ENCODE peak calls at places on chromosomes 13 and 19, in five cellular contexts. B is colonic mucosa, Z is mesenchymal stem cell, C is cardiac fibroblast, Q is psoas muscle. F is an unnamed sample.

GRCh38 chr19:3132971-3133792 is 2.7 kb upstream of the GNA15 start:
- DNase-seq in B (no peak), Z (no peak), C (no peak), Q (peak; percentile 45), F (peak; percentile 45)

GRCh38 chr13:101751488-101751887 is 299.0 kb downstream of the ITGBL1 start:
- DNase-seq in B (no peak), Z (peak; percentile 85), C (peak; percentile 82), Q (no peak), F (no peak)

GRCh38 chr13:75661443-75661842 is 25.3 kb downstream of the LMO7 start:
- DNase-seq in B (no peak), Z (no peak), C (no peak), Q (no peak), F (no peak)

GRCh38 chr13:107866007-107866665 is 349.2 kb downstream of the LIG4 start:
- DNase-seq in B (no peak), Z (peak; percentile 66), C (peak; percentile 29), Q (no peak), F (no peak)

GRCh38 chr19:33727331-33728028 is 69.2 kb upstream of the KCTD15 start:
- DNase-seq in B (no peak), Z (no peak), C (no peak), Q (no peak), F (no peak)

GRCh38 chr19:56360841-56361240 is 32.5 kb downstream of the ZNF582 start:
- DNase-seq in B (no peak), Z (no peak), C (no peak), Q (no peak), F (no peak)

GRCh38 chr13:104823071-104823470 is 1712.4 kb downstream of the EFNB2 start:
- DNase-seq in B (no peak), Z (no peak), C (no peak), Q (no peak), F (no peak)

GRCh38 chr19:13834308-13834790 is 39.1 kb downstream of the ZSWIM4 start:
- DNase-seq in B (no peak), Z (peak; percentile 90), C (peak; percentile 39), Q (no peak), F (no peak)

GRCh38 chr19:44747739-44748425 is 626 bp upstream of the BCL3 start:
- DNase-seq in B (peak; percentile 86), Z (peak; percentile 86), C (peak; percentile 86), Q (peak; percentile 84), F (peak; percentile 52)

GRCh38 chr13:67877031-67877430 is 646.9 kb upstream of the PCDH9 start:
- DNase-seq in B (no peak), Z (no peak), C (no peak), Q (no peak), F (no peak)

GRCh38 chr13:76846363-76846762 is 39.8 kb downstream of the KCTD12 start:
- DNase-seq in B (no peak), Z (no peak), C (no peak), Q (no peak), F (no peak)

GRCh38 chr13:51451134-51451466 is 1.7 kb downstream of the INTS6 start:
- DNase-seq in B (no peak), Z (no peak), C (no peak), Q (no peak), F (no peak)
- H3K4me3 ChIP-seq in B (peak overlapping the region; percentile 76), Z (peak overlapping the region; percentile 87), C (peak overlapping the region; percentile 93), Q (peak overlapping the region; percentile 94), F (peak overlapping the region; percentile 98)

DNA sequence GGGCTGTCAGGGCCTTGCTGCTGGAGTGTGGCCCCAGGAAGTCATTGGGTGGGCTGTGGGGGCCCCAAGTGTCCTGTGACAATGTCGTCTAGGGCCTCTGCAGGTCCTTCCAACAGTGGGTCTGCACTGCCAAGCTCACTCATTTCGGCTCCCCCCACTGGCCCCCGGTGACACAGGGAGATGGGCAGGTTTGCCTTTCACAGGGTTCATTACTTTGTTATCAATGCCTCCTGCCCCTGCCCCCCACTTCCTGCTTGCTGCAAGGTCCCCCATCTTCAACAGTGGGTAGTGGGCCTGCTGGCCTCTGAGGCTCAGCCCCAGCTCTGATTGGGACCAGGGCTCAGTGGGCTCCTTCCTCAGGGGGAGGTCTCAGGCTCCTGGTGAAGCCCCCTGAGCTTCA is 149.8 kb downstream of the URI1 start:
- DNase-seq in B (no peak), Z (no peak), C (no peak), Q (peak; percentile 32), F (no peak)
- H3K4me3 ChIP-seq in B (no peak overlapping the region), Z (no peak overlapping the region), C (no peak overlapping the region), Q (no peak overlapping the region), F (no peak overlapping the region)

GRCh38 chr13:28822801-28823200 is 2.7 kb downstream of the MTUS2 start:
- DNase-seq in B (no peak), Z (no peak), C (no peak), Q (no peak), F (no peak)

GRCh38 chr13:28819046-28819747 is 942 bp upstream of the MTUS2 start:
- DNase-seq in B (no peak), Z (peak; percentile 31), C (peak; percentile 11), Q (no peak), F (no peak)

GRCh38 chr13:28819748-28820098 is 416 bp upstream of the MTUS2 start:
- DNase-seq in B (peak; percentile 34), Z (peak; percentile 49), C (peak; percentile 36), Q (no peak), F (no peak)

GRCh38 chr13:28822161-28822560 is 2.0 kb downstream of the MTUS2 start:
- DNase-seq in B (no peak), Z (no peak), C (no peak), Q (no peak), F (no peak)

DNA sequence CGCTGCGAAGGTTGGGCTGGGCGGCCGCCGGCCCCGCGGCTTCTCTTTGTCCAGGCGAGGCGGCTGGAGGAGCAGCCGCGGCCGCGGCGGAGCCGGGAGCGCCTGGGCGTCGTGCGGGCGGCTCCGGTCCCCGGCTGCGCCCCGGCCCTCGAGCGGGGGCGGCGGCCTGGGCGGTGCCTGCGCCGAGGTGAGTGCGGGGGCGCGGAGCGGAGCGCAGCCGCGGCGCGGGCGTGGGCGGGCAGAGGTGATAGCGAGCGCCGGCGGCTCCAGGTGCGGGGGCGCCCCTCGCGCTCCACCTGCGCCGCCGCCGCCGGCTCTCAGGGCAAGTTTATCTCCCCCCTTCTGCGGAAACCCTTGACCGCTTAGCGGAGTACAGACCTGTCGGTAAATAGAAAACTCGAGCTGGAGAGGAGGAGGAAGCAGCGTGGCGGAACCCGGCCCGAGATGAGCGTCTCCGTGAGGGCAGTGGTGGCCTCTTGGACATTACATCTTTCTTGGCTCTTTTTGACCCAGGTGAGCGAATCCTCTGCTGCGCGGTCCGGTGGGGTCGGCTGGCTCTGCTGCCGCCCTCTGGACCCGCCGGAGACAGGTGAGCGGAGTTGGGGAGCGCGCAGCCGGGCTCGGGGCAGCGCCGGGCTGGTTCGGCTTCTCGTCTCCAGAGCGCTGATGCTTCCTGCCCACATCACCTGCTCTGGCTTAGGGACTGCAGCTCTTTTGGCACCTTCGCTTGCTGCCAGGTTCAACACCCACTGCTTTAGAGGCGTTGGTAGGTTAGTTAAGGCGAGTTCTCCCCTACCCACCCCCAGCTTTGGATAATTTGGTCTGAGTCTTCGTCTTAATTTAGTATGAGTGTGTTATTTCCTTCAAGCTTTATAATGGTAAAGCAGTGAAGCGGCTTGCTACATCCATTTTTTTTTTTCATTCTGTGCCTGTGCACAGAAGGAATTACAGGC is at the start of gene MTUS2:
- DNase-seq in B (no peak), Z (peak; percentile 2), C (no peak), Q (no peak), F (no peak)
- H3K4me3 ChIP-seq in B (peak within 1 kb of the TSS; percentile 23), Z (peak within 1 kb of the TSS; percentile 45), C (peak within 1 kb of the TSS; percentile 32), Q (peak within 1 kb of the TSS; percentile 47), F (peak within 1 kb of the TSS; percentile 5)

DNA sequence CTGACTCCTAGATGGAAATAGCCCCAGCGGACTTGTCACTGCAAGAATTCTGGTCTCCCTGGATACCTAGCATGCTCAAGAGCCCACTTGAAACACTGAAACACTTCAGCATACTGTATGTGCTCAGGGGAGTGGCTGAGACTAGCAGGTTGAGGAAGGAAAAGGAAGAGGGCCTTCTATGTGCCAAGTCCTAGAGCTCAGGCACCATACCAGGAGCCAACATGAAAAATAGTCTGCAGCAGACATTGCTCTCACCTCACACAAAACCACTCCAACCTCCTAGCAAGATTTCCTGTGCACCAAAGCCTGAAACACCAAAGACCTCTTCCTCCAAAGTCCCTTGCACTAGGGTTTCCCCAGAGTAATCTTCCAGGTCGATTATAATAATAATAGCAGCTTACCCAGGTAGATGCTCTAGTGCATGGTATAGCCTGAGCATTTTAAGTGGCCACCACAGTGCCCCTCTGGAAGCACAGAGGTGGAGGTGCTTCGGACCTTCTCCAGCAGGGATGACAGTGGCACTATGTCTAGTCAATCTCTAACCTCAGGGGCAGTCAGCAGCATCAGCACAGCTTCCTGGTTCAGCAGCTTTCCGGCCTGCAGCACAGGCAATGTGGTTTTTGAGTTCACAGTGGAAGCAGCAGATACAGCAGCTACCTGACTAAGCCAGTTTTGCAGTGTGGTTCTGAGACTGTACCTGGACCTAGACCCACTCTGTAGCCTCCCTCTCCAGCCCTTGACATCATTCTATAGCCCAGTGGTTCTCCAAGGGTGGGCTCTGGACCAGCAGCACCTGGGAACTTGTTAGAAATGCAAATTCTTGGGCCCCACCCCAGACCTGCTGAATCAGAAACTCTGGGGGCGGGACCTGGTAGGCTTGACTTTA is 45.6 kb upstream of the UBE2L5 start:
- DNase-seq in B (peak; percentile 69), Z (no peak), C (no peak), Q (no peak), F (peak; percentile 81)
- H3K4me3 ChIP-seq in B (no peak overlapping the region), Z (no peak overlapping the region), C (no peak overlapping the region), Q (no peak overlapping the region), F (no peak overlapping the region)

GRCh38 chr19:37926711-37927110 is 19.7 kb downstream of the SIPA1L3 start:
- DNase-seq in B (no peak), Z (no peak), C (no peak), Q (no peak), F (no peak)
- H3K4me3 ChIP-seq in B (no peak overlapping the region), Z (no peak overlapping the region), C (no peak overlapping the region), Q (no peak overlapping the region), F (no peak overlapping the region)

DNA sequence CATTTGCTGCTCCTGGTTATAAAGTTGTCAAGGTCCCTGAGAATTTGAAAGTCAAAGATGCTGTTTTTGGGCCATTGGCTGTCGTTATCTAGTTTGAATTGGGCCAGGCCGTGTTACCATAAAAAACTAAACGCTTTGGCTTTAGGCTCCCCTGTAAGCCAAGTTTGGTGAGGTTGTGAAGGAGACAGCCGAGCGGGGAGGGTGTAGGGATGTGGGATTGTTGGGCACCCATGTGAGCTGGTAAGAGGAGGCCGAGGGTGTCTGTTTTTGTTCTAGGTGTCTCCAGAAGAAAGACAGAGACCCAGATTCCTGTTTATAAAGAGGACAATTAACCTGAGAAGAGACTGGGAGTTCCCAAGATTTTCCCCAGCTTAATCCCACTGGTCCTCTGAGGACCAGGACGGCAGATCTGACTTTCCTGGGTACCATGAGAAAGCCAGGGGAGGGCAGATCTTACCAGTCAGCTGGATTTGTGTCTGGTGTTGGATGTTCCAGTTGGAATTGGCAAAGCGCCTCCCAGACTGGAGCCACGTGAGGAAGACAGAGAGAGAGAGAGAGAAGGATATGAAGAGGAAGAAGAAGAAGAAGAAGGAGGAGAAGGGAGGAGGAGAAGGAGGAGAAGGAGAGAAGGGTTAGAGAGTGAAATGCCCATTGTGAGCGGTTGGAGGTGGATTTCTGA is 25.1 kb downstream of the TMEM255B start:
- DNase-seq in B (no peak), Z (no peak), C (no peak), Q (no peak), F (peak; percentile 67)
- H3K4me3 ChIP-seq in B (no peak overlapping the region), Z (no peak overlapping the region), C (no peak overlapping the region), Q (no peak overlapping the region), F (no peak overlapping the region)